ENCODE peak calls at places on chromosomes 5 and 9, in six cellular contexts. E, Y, C, G, A and H are unnamed samples.

GRCh38 chr9:77486968-77487367 is 161.2 kb downstream of the GNA14 start:
- DNase-seq in E (no peak), Y (no peak), C (no peak), G (no peak), A (no peak), H (no peak)

GRCh38 chr5:92364986-92365550 is 982.0 kb upstream of the ARRDC3 start:
- DNase-seq in E (no peak), Y (no peak), C (no peak), G (peak), A (no peak), H (peak)

GRCh38 chr5:166909926-166910325 is 1381.5 kb upstream of the WWC1 start:
- DNase-seq in E (no peak), Y (no peak), C (no peak), G (no peak), A (no peak), H (no peak)

GRCh38 chr5:118366429-118366828 is 621.9 kb downstream of the DTWD2 start:
- DNase-seq in E (no peak), Y (no peak), C (no peak), G (no peak), A (no peak), H (no peak)

GRCh38 chr9:135468866-135469521 is 10.6 kb upstream of the PPP1R26 start:
- DNase-seq in E (no peak), Y (no peak), C (no peak), G (no peak), A (no peak), H (no peak)

GRCh38 chr5:132484386-132484715 is 6.2 kb downstream of the IRF1 start:
- DNase-seq in E (no peak), Y (no peak), C (peak), G (no peak), A (peak), H (no peak)

GRCh38 chr9:114154597-114155102 is 687 bp upstream of the COL27A1 start:
- DNase-seq in E (no peak), Y (no peak), C (no peak), G (no peak), A (no peak), H (no peak)

GRCh38 chr5:179371123-179371515 is 25.9 kb upstream of the ADAMTS2 start:
- DNase-seq in E (no peak), Y (no peak), C (no peak), G (no peak), A (no peak), H (no peak)

GRCh38 chr9:130302785-130303612 is 37.4 kb downstream of the HMCN2 start:
- DNase-seq in E (no peak), Y (no peak), C (no peak), G (no peak), A (no peak), H (no peak)

GRCh38 chr9:26723486-26723885 is 169.1 kb downstream of the CAAP1 start:
- DNase-seq in E (no peak), Y (peak), C (no peak), G (peak), A (no peak), H (no peak)

GRCh38 chr9:137278061-137278912 is 761 bp downstream of the TOR4A start:
- DNase-seq in E (no peak), Y (no peak), C (no peak), G (peak), A (peak), H (peak)

GRCh38 chr5:149141224-149141956 is at the start of gene ABLIM3:
- DNase-seq in E (peak), Y (peak), C (peak), G (peak), A (peak), H (peak)

GRCh38 chr9:129415954-129416651 is 204.8 kb downstream of the C9orf50 start:
- DNase-seq in E (no peak), Y (no peak), C (no peak), G (no peak), A (no peak), H (no peak)

GRCh38 chr9:33737811-33738606 is 57.4 kb upstream of the PRSS3 start:
- DNase-seq in E (no peak), Y (peak), C (no peak), G (no peak), A (no peak), H (no peak)

GRCh38 chr5:58648846-58649245 is 66.0 kb downstream of the RAB3C start:
- DNase-seq in E (no peak), Y (no peak), C (no peak), G (no peak), A (no peak), H (no peak)

GRCh38 chr9:86116425-86116824 is 17.1 kb upstream of the GOLM1 start:
- DNase-seq in E (no peak), Y (no peak), C (no peak), G (no peak), A (no peak), H (no peak)

GRCh38 chr5:87845734-87846133 is 422.9 kb downstream of the TMEM161B start:
- DNase-seq in E (no peak), Y (no peak), C (no peak), G (no peak), A (no peak), H (no peak)

DNA sequence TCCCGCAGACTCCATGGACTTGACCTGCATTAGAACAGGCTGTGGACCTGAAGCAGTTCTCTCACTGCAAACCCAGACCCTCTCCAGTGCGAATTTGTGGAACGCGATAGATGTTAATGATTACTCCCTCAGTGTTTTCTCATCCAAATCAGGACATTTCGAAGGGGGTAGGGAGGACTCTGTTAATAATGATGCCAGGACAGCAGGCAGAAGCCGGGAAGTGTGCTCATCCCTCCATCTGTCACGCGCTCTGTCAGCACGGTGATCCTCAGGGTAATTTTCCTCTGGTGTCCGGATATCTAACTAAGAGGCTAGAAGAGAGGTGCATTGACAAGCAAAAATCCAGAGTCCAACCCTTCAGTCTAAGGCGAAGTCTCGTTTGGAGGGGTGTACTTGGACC is 18.8 kb downstream of the RAPGEF1 start:
- DNase-seq in E (no peak), Y (no peak), C (no peak), G (no peak), A (no peak), H (no peak)
- H3K27ac ChIP-seq in E (no peak), Y (no peak), C (no peak), G (no peak), A (no peak), H (no peak)

GRCh38 chr9:21825637-21826036 is 23.2 kb downstream of the MTAP start:
- DNase-seq in E (no peak), Y (no peak), C (no peak), G (no peak), A (no peak), H (no peak)

GRCh38 chr9:21830589-21830988 is 28.2 kb downstream of the MTAP start:
- DNase-seq in E (no peak), Y (peak), C (no peak), G (no peak), A (no peak), H (no peak)

GRCh38 chr9:21833090-21833801 is 30.8 kb downstream of the MTAP start:
- DNase-seq in E (no peak), Y (no peak), C (no peak), G (no peak), A (no peak), H (no peak)

GRCh38 chr9:21831841-21832509 is 29.5 kb downstream of the MTAP start:
- DNase-seq in E (no peak), Y (peak), C (no peak), G (no peak), A (no peak), H (no peak)

GRCh38 chr9:21828853-21829405 is 26.5 kb downstream of the MTAP start:
- DNase-seq in E (no peak), Y (peak), C (no peak), G (no peak), A (no peak), H (no peak)
- H3K27ac ChIP-seq in E (no peak), Y (peak), C (no peak), G (no peak), A (no peak), H (no peak)

DNA sequence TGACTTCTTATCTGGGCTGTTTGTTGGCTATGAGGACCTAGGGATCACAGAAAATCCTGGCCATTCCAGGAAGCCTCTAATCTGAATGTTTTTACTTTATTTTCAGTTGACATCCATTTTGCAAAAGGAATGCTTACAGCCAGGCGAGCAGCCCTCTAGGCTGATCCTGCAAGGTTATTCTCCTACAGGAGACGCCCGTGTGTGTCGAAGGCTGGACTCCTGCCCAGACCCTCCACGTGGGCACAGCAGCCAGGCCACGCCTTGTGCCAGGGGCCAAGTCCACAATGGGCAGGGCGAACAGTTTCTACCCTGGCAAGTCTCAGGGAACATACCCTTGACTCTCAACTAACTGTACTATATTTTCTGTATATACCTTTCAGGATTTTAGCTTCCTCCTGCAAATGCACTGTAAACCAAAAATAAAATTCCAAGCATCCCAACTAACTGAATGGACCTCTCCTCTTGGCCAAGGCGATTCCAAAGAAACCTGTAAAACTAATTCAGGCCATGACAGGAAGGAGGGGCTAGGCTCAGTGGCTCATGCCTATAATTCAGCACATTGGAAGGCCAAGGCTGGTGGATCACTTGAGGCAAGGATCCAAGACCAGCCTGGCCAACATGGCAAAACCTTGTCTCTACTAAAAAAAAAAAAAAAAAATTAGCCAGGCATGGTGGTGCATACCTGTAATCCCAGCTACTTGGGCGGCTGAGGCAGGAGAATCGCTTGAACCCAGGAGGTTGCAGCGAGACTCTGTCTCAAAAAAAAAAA is 5.7 kb downstream of the CMBL start:
- DNase-seq in E (no peak), Y (peak), C (peak), G (peak), A (peak), H (peak)
- H3K27ac ChIP-seq in E (no peak), Y (peak), C (no peak), G (no peak), A (no peak), H (no peak)

GRCh38 chr9:93126151-93126781 is 7.8 kb downstream of the NINJ1 start:
- DNase-seq in E (no peak), Y (no peak), C (peak), G (peak), A (peak), H (no peak)
- H3K27ac ChIP-seq in E (peak), Y (no peak), C (peak), G (no peak), A (peak), H (no peak)

GRCh38 chr5:140108093-140109049 is 5.5 kb upstream of the PURA start:
- DNase-seq in E (no peak), Y (peak), C (peak), G (peak), A (peak), H (peak)
- H3K27ac ChIP-seq in E (peak), Y (peak), C (peak), G (no peak), A (peak), H (peak)

DNA sequence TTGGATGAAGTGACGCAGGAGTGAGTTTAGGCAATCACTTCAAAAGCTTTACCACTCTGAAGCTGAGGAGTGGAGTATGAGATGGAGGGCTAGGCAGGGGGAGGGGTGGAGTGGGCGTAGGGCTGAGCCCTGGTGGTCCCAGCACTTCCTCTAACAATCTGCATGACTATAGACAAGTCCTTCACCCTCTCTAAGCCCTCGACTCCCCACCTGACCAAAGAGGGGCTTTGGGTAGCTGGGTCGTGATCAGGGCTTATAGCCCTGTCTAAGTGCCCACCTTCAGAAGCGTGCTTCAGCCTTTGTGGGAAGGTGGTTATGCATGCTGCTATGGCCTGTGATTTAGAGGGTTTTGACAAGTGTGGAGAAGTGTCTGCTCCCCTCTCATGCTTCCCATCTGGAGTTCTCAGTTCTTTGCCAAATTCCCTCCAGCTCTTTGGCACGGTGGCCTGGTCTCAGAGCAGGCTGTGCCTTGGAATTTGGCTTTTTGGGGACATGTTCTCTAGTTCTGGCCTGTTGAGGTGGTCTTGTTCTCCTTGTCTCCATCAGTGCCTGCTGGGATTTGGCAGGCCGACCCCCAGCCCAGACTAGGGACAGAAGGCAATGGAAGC is 53.0 kb downstream of the ACTBL2 start:
- DNase-seq in E (no peak), Y (no peak), C (no peak), G (no peak), A (no peak), H (no peak)
- H3K27ac ChIP-seq in E (no peak), Y (no peak), C (no peak), G (no peak), A (no peak), H (no peak)

GRCh38 chr5:95172659-95173058 is 112.2 kb downstream of the MCTP1 start:
- DNase-seq in E (no peak), Y (no peak), C (no peak), G (no peak), A (no peak), H (no peak)

GRCh38 chr5:95181650-95182049 is 103.2 kb downstream of the MCTP1 start:
- DNase-seq in E (no peak), Y (no peak), C (no peak), G (no peak), A (no peak), H (no peak)

GRCh38 chr5:95178046-95178651 is 106.7 kb downstream of the MCTP1 start:
- DNase-seq in E (no peak), Y (no peak), C (no peak), G (no peak), A (no peak), H (no peak)
- H3K27ac ChIP-seq in E (no peak), Y (no peak), C (no peak), G (no peak), A (no peak), H (no peak)

GRCh38 chr9:95125652-95126051 is 191.9 kb downstream of the FANCC start:
- DNase-seq in E (no peak), Y (no peak), C (no peak), G (no peak), A (no peak), H (no peak)

GRCh38 chr9:95126739-95127138 is 190.8 kb downstream of the FANCC start:
- DNase-seq in E (no peak), Y (no peak), C (no peak), G (no peak), A (no peak), H (no peak)

GRCh38 chr9:95128177-95128524 is 189.4 kb downstream of the FANCC start:
- DNase-seq in E (no peak), Y (no peak), C (no peak), G (no peak), A (no peak), H (no peak)

GRCh38 chr9:95127249-95128176 is 190.0 kb downstream of the FANCC start:
- DNase-seq in E (peak), Y (peak), C (peak), G (peak), A (peak), H (peak)

DNA sequence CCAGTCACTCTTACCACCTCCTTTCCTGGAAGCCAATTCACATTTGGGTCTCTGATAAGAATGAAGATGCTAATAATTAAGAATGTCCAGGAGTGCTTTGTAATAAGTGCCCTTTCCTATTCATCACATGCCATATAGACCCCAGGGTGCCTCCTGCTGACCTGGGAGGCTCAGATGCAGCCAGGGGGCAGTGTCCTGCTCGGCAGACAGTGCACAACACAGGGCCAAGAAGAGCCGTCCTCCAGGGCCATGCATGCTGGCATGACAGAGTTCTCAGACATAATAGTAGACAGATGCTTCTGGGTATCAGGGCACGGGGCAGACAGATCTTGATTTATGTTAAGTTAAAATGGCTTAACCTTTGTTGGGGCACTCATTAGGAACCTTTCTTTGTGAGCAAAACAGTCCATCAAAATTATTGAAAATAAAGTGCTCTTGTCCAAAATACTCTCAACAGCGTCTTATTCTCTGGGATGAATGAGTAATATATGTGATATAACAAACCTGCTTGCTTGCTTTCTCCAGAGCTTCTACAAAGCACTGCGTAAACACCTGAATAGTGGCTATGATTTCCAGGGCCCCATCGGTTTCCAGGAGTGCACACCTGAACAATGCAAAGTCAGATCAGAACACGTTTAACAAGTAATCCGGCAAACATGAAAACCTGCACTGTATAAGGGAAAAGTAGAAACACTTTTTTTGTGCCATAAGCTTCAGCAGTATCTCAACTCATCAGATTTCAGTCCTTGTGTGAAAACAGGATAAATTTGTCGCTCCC is 192.7 kb downstream of the FANCC start:
- DNase-seq in E (no peak), Y (no peak), C (no peak), G (no peak), A (no peak), H (no peak)
- H3K27ac ChIP-seq in E (no peak), Y (no peak), C (no peak), G (peak), A (no peak), H (no peak)